ENCODE peak calls at places on chromosomes 11 and 22, in four cellular contexts. One of them, this sample, is unnamed.
A peak's percentile ranks its signal among the peaks of the same experiment; 100 is the strongest.

GRCh38 chr11:119315139-119316016 is 1.6 kb downstream of the MCAM start:
- DNase-seq in HepG2: no peak
- DNase-seq in GM12878: no peak
- DNase-seq in K562: no peak
- DNase-seq in this sample: peak; percentile 74

GRCh38 chr11:70117567-70118194 is 39.6 kb downstream of the ANO1 start:
- DNase-seq in GM12878: no peak
- DNase-seq in K562: no peak
- DNase-seq in HepG2: no peak
- DNase-seq in this sample: no peak

GRCh38 chr22:35021166-35021565 is 44.8 kb upstream of the ISX start:
- DNase-seq in GM12878: no peak
- DNase-seq in HepG2: no peak
- DNase-seq in K562: no peak
- DNase-seq in this sample: no peak

GRCh38 chr11:128684582-128685382 is 9.1 kb upstream of the FLI1 start:
- DNase-seq in K562: no peak
- DNase-seq in HepG2: no peak
- DNase-seq in GM12878: no peak
- DNase-seq in this sample: peak; percentile 62

GRCh38 chr22:50035131-50035881 is 22.7 kb upstream of the IL17REL start:
- DNase-seq in HepG2: no peak
- DNase-seq in GM12878: no peak
- DNase-seq in K562: no peak
- DNase-seq in this sample: no peak

GRCh38 chr11:209275-210121 is 2.0 kb downstream of the RIC8A start:
- DNase-seq in HepG2: no peak
- DNase-seq in GM12878: no peak
- DNase-seq in K562: no peak
- DNase-seq in this sample: no peak

GRCh38 chr11:70521475-70522260 is 123.3 kb downstream of the CTTN start:
- DNase-seq in GM12878: no peak
- DNase-seq in K562: no peak
- DNase-seq in HepG2: no peak
- DNase-seq in this sample: no peak

GRCh38 chr11:3700410-3700809 is 29.2 kb upstream of the CHRNA10 start:
- DNase-seq in GM12878: no peak
- DNase-seq in K562: no peak
- DNase-seq in HepG2: no peak
- DNase-seq in this sample: no peak

GRCh38 chr11:25742800-25743199 is 589.1 kb upstream of the ANO3 start:
- DNase-seq in K562: no peak
- DNase-seq in HepG2: no peak
- DNase-seq in GM12878: no peak
- DNase-seq in this sample: no peak

GRCh38 chr11:94806436-94806835 is 38.3 kb downstream of the AMOTL1 start:
- DNase-seq in GM12878: no peak
- DNase-seq in HepG2: no peak
- DNase-seq in K562: no peak
- DNase-seq in this sample: no peak

GRCh38 chr11:65429724-65430405 is 7.3 kb downstream of the NEAT1 start:
- DNase-seq in K562: no peak
- DNase-seq in GM12878: no peak
- DNase-seq in HepG2: no peak
- DNase-seq in this sample: no peak

GRCh38 chr11:93646399-93646798 is 15.1 kb upstream of the CEP295 start:
- DNase-seq in HepG2: no peak
- DNase-seq in GM12878: no peak
- DNase-seq in K562: no peak
- DNase-seq in this sample: no peak

GRCh38 chr11:73359341-73359740 is 16.9 kb upstream of the RELT start:
- DNase-seq in K562: no peak
- DNase-seq in GM12878: no peak
- DNase-seq in HepG2: no peak
- DNase-seq in this sample: no peak

GRCh38 chr22:19629331-19629719 is 85.0 kb upstream of the SEPTIN5 start:
- DNase-seq in GM12878: no peak
- DNase-seq in HepG2: no peak
- DNase-seq in K562: no peak
- DNase-seq in this sample: no peak

GRCh38 chr22:17922925-17923898 is 101.1 kb downstream of the MICAL3 start:
- DNase-seq in GM12878: no peak
- DNase-seq in K562: no peak
- DNase-seq in HepG2: no peak
- DNase-seq in this sample: no peak

GRCh38 chr11:11975201-11976092 is 33.0 kb downstream of the DKK3 start:
- DNase-seq in GM12878: no peak
- DNase-seq in K562: no peak
- DNase-seq in HepG2: no peak
- DNase-seq in this sample: no peak

GRCh38 chr11:110919241-110919893 is 207.1 kb upstream of the ARHGAP20 start:
- DNase-seq in K562: no peak
- DNase-seq in GM12878: no peak
- DNase-seq in HepG2: no peak
- DNase-seq in this sample: no peak

GRCh38 chr11:36389811-36390210 is 93.7 kb downstream of the PRR5L start:
- DNase-seq in K562: no peak
- DNase-seq in HepG2: no peak
- DNase-seq in GM12878: no peak
- DNase-seq in this sample: no peak

GRCh38 chr11:9385288-9385902 is 943 bp downstream of the IPO7 start:
- DNase-seq in K562: no peak
- DNase-seq in GM12878: no peak
- DNase-seq in HepG2: peak; percentile 76
- DNase-seq in this sample: no peak

GRCh38 chr11:36165638-36166389 is 123.4 kb downstream of the COMMD9 start:
- DNase-seq in GM12878: no peak
- DNase-seq in HepG2: no peak
- DNase-seq in K562: no peak
- DNase-seq in this sample: no peak

GRCh38 chr11:118227865-118228785 is 3.3 kb upstream of the JAML start:
- DNase-seq in HepG2: no peak
- DNase-seq in GM12878: no peak
- DNase-seq in K562: no peak
- DNase-seq in this sample: no peak

GRCh38 chr11:14094481-14095037 is 132.0 kb downstream of the SPON1 start:
- DNase-seq in HepG2: no peak
- DNase-seq in GM12878: no peak
- DNase-seq in K562: no peak
- DNase-seq in this sample: no peak

GRCh38 chr11:864928-865327 is 22.3 kb downstream of the TSPAN4 start:
- DNase-seq in HepG2: no peak
- DNase-seq in GM12878: no peak
- DNase-seq in K562: no peak
- DNase-seq in this sample: no peak

GRCh38 chr22:38069372-38070249 is 12.4 kb downstream of the PICK1 start:
- DNase-seq in K562: peak; percentile 67
- DNase-seq in HepG2: no peak
- DNase-seq in GM12878: no peak
- DNase-seq in this sample: peak; percentile 58

GRCh38 chr22:44305455-44305854 is 7.3 kb downstream of the SHISAL1 start:
- DNase-seq in K562: no peak
- DNase-seq in HepG2: no peak
- DNase-seq in GM12878: no peak
- DNase-seq in this sample: no peak

GRCh38 chr11:71548120-71548519 is at the start of gene KRTAP5-9:
- DNase-seq in GM12878: no peak
- DNase-seq in K562: no peak
- DNase-seq in HepG2: no peak
- DNase-seq in this sample: no peak

GRCh38 chr11:120775986-120776682 is 247.8 kb upstream of the TBCEL start:
- DNase-seq in K562: no peak
- DNase-seq in HepG2: no peak
- DNase-seq in GM12878: no peak
- DNase-seq in this sample: no peak

GRCh38 chr11:119320593-119321524 is 3.9 kb upstream of the MCAM start:
- DNase-seq in GM12878: no peak
- DNase-seq in K562: peak; percentile 83
- DNase-seq in HepG2: no peak
- DNase-seq in this sample: peak; percentile 71

GRCh38 chr22:45911601-45912271 is 65.2 kb downstream of the WNT7B start:
- DNase-seq in GM12878: no peak
- DNase-seq in HepG2: peak; percentile 6
- DNase-seq in K562: peak; percentile 15
- DNase-seq in this sample: no peak

GRCh38 chr11:102564110-102564509 is 33.6 kb upstream of the MMP7 start:
- DNase-seq in K562: no peak
- DNase-seq in GM12878: no peak
- DNase-seq in HepG2: peak; percentile 27
- DNase-seq in this sample: no peak

DNA sequence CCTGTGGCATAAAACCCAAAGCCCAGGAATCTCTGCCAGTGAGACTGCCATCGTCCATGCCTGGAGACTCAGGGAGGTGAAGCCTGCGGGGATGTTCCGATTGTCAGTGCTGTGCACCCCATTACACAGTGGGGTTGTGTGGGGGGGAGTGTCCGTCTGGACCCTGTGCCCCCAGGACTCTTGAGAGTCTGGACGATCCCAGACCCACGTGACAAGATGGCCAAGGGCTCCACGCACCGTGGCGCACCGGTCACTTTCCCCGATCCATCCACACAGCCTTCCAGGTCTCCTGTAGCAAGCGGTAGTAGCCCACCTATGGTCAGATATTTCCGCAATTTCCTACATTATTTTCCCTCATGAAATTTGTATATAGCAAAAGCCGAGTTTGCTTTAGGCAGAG is 20.9 kb upstream of the NRGN start:
- DNase-seq in GM12878: no peak
- DNase-seq in HepG2: no peak
- DNase-seq in K562: no peak
- DNase-seq in this sample: no peak
- TF ChIP-seq ESRRA in GM12878: no peak
- TF ChIP-seq ESRRA in HepG2: no peak
- TF ChIP-seq ESRRA in K562: no peak
- TF ChIP-seq ESRRA in this sample: no peak

GRCh38 chr22:36212896-36213295 is 11.3 kb upstream of the APOL4 start:
- DNase-seq in GM12878: no peak
- DNase-seq in K562: no peak
- DNase-seq in HepG2: peak; percentile 28
- DNase-seq in this sample: no peak
- TF ChIP-seq ATF2 in GM12878: no peak
- TF ChIP-seq ATF2 in K562: no peak
- TF ChIP-seq ATF2 in HepG2: no peak
- TF ChIP-seq ATF2 in this sample: no peak

GRCh38 chr11:68269414-68270081 is 2.2 kb downstream of the C11orf24 start:
- DNase-seq in HepG2: peak; percentile 57
- DNase-seq in K562: no peak
- DNase-seq in GM12878: no peak
- DNase-seq in this sample: no peak

GRCh38 chr11:68270334-68271022 is 1.3 kb downstream of the C11orf24 start:
- DNase-seq in K562: no peak
- DNase-seq in HepG2: peak; percentile 64
- DNase-seq in GM12878: no peak
- DNase-seq in this sample: no peak

GRCh38 chr11:68271781-68272608 is at the start of gene C11orf24:
- DNase-seq in GM12878: peak; percentile 82
- DNase-seq in K562: peak; percentile 98
- DNase-seq in HepG2: peak; percentile 84
- DNase-seq in this sample: peak; percentile 93

GRCh38 chr11:68273056-68273738 is 1.4 kb upstream of the C11orf24 start:
- DNase-seq in K562: no peak
- DNase-seq in HepG2: no peak
- DNase-seq in GM12878: no peak
- DNase-seq in this sample: no peak

GRCh38 chr11:68271023-68271780 is 571 bp downstream of the C11orf24 start:
- DNase-seq in K562: peak; percentile 62
- DNase-seq in GM12878: no peak
- DNase-seq in HepG2: peak; percentile 82
- DNase-seq in this sample: peak; percentile 55
- TF ChIP-seq ESRRA in K562: no peak
- TF ChIP-seq ESRRA in GM12878: no peak
- TF ChIP-seq ESRRA in HepG2: no peak
- TF ChIP-seq ESRRA in this sample: no peak

DNA sequence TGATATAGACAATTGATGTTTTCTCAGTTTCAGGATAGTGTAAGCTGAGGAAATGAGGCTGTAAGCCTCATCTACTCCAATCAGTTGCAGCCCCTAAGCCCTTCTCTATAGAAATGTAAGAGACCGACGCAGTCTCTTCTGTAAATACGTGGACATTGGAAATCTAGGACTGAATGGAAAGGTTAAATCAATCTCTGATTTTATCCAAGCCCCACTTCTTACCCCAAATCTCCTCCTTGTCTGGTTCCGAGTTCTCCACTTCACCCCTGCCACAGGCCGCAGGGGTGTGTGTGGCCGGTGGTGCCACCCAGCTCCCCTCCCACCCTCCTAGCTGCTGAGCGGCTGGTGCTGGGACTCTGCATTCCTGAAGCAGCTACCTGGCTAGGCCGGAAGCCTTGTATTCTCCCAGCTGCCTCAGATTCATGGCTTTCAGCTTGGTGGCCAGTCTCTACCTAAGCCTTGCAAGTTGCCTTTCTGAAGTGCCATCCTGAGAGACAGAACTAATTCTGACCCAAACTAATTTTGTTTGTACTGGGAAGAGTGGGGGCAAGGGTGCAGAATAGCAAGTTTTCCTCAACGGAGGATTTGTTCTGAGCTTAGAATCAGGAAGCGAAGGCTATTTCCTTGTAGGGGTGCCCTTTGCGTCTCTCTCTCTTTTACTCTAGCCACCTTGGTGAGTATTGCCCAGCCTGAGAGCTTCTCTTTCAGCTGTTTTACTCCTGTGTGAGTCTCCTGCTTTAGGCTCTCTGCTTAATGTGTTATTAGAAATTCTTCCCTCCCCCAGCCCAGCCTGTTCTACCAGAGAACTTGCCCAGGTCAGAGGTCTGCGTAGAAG is 749 bp downstream of the VWA5A start:
- DNase-seq in GM12878: no peak
- DNase-seq in HepG2: no peak
- DNase-seq in K562: no peak
- DNase-seq in this sample: peak; percentile 39
- TF ChIP-seq ATF2 in GM12878: no peak
- TF ChIP-seq ATF2 in HepG2: no peak
- TF ChIP-seq ATF2 in K562: no peak
- TF ChIP-seq ATF2 in this sample: no peak